ENCODE peak calls at places on chromosome 12, in seven cellular contexts. One of them, this sample, is unnamed.

GRCh38 chr12:124738636-124739467 is 124.8 kb downstream of the SCARB1 start:
- DNase-seq in thyroid gland: no peak
- DNase-seq in heart right ventricle: no peak
- DNase-seq in HL-60: no peak
- DNase-seq in cardiac fibroblast: peak
- DNase-seq in transverse colon: no peak
- DNase-seq in fibroblast of the aortic adventitia: no peak
- DNase-seq in this sample: no peak

GRCh38 chr12:16165506-16165905 is 112.0 kb downstream of the SLC15A5 start:
- DNase-seq in thyroid gland: peak
- DNase-seq in heart right ventricle: no peak
- DNase-seq in HL-60: peak
- DNase-seq in cardiac fibroblast: peak
- DNase-seq in transverse colon: peak
- DNase-seq in fibroblast of the aortic adventitia: peak
- DNase-seq in this sample: no peak

GRCh38 chr12:71999795-72000194 is 61.1 kb downstream of the TPH2 start:
- DNase-seq in thyroid gland: no peak
- DNase-seq in heart right ventricle: no peak
- DNase-seq in HL-60: no peak
- DNase-seq in cardiac fibroblast: no peak
- DNase-seq in transverse colon: no peak
- DNase-seq in fibroblast of the aortic adventitia: no peak
- DNase-seq in this sample: no peak

GRCh38 chr12:5257763-5258475 is 174.0 kb upstream of the NTF3 start:
- DNase-seq in thyroid gland: no peak
- DNase-seq in heart right ventricle: no peak
- DNase-seq in HL-60: no peak
- DNase-seq in cardiac fibroblast: no peak
- DNase-seq in transverse colon: no peak
- DNase-seq in fibroblast of the aortic adventitia: no peak
- DNase-seq in this sample: no peak

GRCh38 chr12:104507672-104508071 is 50.9 kb downstream of the CHST11 start:
- DNase-seq in thyroid gland: peak
- DNase-seq in heart right ventricle: no peak
- DNase-seq in HL-60: no peak
- DNase-seq in cardiac fibroblast: no peak
- DNase-seq in transverse colon: no peak
- DNase-seq in fibroblast of the aortic adventitia: no peak
- DNase-seq in this sample: no peak

GRCh38 chr12:24198936-24199644 is 249.6 kb upstream of the SOX5 start:
- DNase-seq in thyroid gland: no peak
- DNase-seq in heart right ventricle: no peak
- DNase-seq in HL-60: no peak
- DNase-seq in cardiac fibroblast: no peak
- DNase-seq in transverse colon: no peak
- DNase-seq in fibroblast of the aortic adventitia: peak
- DNase-seq in this sample: no peak

GRCh38 chr12:67982165-67982563 is 7.1 kb upstream of the IFNG-AS1 start:
- DNase-seq in thyroid gland: no peak
- DNase-seq in heart right ventricle: no peak
- DNase-seq in HL-60: no peak
- DNase-seq in cardiac fibroblast: no peak
- DNase-seq in transverse colon: no peak
- DNase-seq in fibroblast of the aortic adventitia: peak
- DNase-seq in this sample: no peak

GRCh38 chr12:96227365-96228106 is 33.4 kb downstream of the ELK3 start:
- DNase-seq in thyroid gland: no peak
- DNase-seq in heart right ventricle: no peak
- DNase-seq in HL-60: no peak
- DNase-seq in cardiac fibroblast: no peak
- DNase-seq in transverse colon: no peak
- DNase-seq in fibroblast of the aortic adventitia: no peak
- DNase-seq in this sample: no peak

GRCh38 chr12:119398190-119398589 is 63.7 kb downstream of the CCDC60 start:
- DNase-seq in thyroid gland: no peak
- DNase-seq in heart right ventricle: no peak
- DNase-seq in HL-60: no peak
- DNase-seq in cardiac fibroblast: no peak
- DNase-seq in transverse colon: no peak
- DNase-seq in fibroblast of the aortic adventitia: no peak
- DNase-seq in this sample: no peak

GRCh38 chr12:90816353-90817089 is 138.5 kb downstream of the CCER1 start:
- DNase-seq in thyroid gland: no peak
- DNase-seq in heart right ventricle: no peak
- DNase-seq in HL-60: no peak
- DNase-seq in cardiac fibroblast: peak
- DNase-seq in transverse colon: no peak
- DNase-seq in fibroblast of the aortic adventitia: peak
- DNase-seq in this sample: no peak

GRCh38 chr12:75842119-75842518 is 189.5 kb downstream of the PHLDA1 start:
- DNase-seq in thyroid gland: no peak
- DNase-seq in heart right ventricle: no peak
- DNase-seq in HL-60: no peak
- DNase-seq in cardiac fibroblast: no peak
- DNase-seq in transverse colon: no peak
- DNase-seq in fibroblast of the aortic adventitia: no peak
- DNase-seq in this sample: no peak

GRCh38 chr12:68831272-68831671 is 23.3 kb downstream of the MDM2 start:
- DNase-seq in thyroid gland: no peak
- DNase-seq in heart right ventricle: no peak
- DNase-seq in HL-60: no peak
- DNase-seq in cardiac fibroblast: no peak
- DNase-seq in transverse colon: no peak
- DNase-seq in fibroblast of the aortic adventitia: no peak
- DNase-seq in this sample: no peak

GRCh38 chr12:70307868-70308267 is 58.2 kb upstream of the KCNMB4 start:
- DNase-seq in thyroid gland: no peak
- DNase-seq in heart right ventricle: no peak
- DNase-seq in HL-60: no peak
- DNase-seq in cardiac fibroblast: no peak
- DNase-seq in transverse colon: no peak
- DNase-seq in fibroblast of the aortic adventitia: no peak
- DNase-seq in this sample: no peak

DNA sequence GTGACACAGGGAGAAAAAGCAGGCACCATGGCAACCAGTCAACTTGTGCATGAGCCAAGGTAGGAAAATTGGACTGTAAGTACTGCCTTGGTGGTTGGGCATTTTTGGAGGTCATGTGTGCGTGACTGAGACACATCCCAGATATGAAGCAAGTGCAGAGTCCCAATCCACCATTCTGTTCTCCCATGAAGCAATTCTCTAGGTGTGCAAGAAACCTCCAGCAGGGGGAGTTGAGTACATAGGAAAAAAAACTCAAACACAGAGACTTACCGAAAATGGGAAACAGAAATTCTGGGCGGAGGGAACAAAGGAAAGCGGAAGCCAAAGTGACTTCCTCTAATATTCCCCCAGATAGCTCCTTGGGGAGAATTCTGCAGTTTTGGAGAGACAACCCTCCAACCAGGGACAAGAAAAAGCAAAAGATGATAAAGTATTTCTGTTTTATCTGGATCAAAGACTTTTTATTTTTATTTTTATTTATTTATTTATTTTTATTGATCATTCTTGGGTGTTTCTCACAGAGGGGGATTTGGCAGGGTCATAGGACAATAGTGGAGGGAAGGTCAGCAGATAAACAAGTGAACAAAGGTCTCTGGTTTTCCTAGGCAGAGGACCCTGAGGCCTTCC is 76.9 kb downstream of the APOBEC1 start:
- DNase-seq in thyroid gland: peak
- DNase-seq in heart right ventricle: no peak
- DNase-seq in HL-60: peak
- DNase-seq in cardiac fibroblast: peak
- DNase-seq in transverse colon: peak
- DNase-seq in fibroblast of the aortic adventitia: peak
- DNase-seq in this sample: peak
- TF ChIP-seq CTCF in thyroid gland: no peak
- TF ChIP-seq CTCF in heart right ventricle: peak
- TF ChIP-seq CTCF in HL-60: peak
- TF ChIP-seq CTCF in cardiac fibroblast: peak
- TF ChIP-seq CTCF in transverse colon: peak
- TF ChIP-seq CTCF in fibroblast of the aortic adventitia: peak
- TF ChIP-seq CTCF in this sample: peak

GRCh38 chr12:116435984-116436383 is 123.2 kb upstream of the MAP1LC3B2 start:
- DNase-seq in thyroid gland: no peak
- DNase-seq in heart right ventricle: no peak
- DNase-seq in HL-60: no peak
- DNase-seq in cardiac fibroblast: no peak
- DNase-seq in transverse colon: no peak
- DNase-seq in fibroblast of the aortic adventitia: no peak
- DNase-seq in this sample: no peak

GRCh38 chr12:116436561-116437249 is 122.5 kb upstream of the MAP1LC3B2 start:
- DNase-seq in thyroid gland: no peak
- DNase-seq in heart right ventricle: no peak
- DNase-seq in HL-60: no peak
- DNase-seq in cardiac fibroblast: no peak
- DNase-seq in transverse colon: peak
- DNase-seq in fibroblast of the aortic adventitia: no peak
- DNase-seq in this sample: no peak

GRCh38 chr12:116431677-116432300 is 127.4 kb upstream of the MAP1LC3B2 start:
- DNase-seq in thyroid gland: no peak
- DNase-seq in heart right ventricle: no peak
- DNase-seq in HL-60: no peak
- DNase-seq in cardiac fibroblast: no peak
- DNase-seq in transverse colon: no peak
- DNase-seq in fibroblast of the aortic adventitia: no peak
- DNase-seq in this sample: no peak

GRCh38 chr12:116432321-116432750 is 126.8 kb upstream of the MAP1LC3B2 start:
- DNase-seq in thyroid gland: peak
- DNase-seq in heart right ventricle: no peak
- DNase-seq in HL-60: no peak
- DNase-seq in cardiac fibroblast: peak
- DNase-seq in transverse colon: no peak
- DNase-seq in fibroblast of the aortic adventitia: peak
- DNase-seq in this sample: no peak

DNA sequence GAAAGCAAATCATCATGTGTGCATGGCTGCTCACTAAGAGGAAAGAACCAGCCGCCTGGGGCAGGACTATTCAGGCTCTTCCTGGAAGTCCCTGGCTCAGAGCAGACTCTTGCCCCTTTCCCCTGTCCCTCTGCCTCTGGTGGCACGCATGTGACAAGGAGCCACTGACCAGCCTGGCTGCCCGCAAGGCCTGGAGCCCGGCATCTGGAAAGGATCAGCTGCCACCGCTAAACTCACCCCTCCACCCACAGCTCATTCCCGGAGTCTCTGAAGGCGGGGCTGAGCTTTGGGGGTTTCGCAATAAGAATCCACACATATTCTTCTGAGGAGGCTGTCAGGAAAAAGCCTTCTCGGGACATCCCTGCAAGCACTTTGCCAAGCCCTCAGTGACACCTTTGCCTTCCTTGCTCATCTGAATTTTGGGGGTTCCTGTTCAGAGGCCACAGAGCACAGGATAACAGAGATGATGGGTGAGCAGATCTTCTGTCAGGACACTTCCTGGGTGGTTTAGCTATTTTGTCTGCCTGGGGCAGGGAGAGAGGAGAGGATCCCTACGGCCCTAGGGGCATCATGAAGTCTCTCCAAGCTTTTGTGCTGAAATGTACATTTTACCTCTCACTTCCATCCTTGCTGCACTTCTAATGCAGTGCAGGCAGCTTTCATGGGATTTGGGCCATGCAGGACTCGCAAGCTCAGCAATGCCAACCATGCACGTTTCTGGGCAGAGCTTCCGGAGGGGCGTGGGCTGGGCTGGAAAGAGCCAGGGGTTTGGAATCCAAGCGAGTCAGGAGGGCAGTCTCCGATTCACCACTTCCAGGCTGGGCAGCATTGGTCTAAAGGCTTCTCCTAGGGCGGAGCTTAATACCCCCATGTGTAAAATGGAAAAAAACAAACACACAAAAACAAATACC is 124.8 kb upstream of the MAP1LC3B2 start:
- DNase-seq in thyroid gland: peak
- DNase-seq in heart right ventricle: peak
- DNase-seq in HL-60: peak
- DNase-seq in cardiac fibroblast: peak
- DNase-seq in transverse colon: peak
- DNase-seq in fibroblast of the aortic adventitia: peak
- DNase-seq in this sample: no peak
- H3K4me3 ChIP-seq in thyroid gland: no peak
- H3K4me3 ChIP-seq in heart right ventricle: peak
- H3K4me3 ChIP-seq in HL-60: no peak
- H3K4me3 ChIP-seq in cardiac fibroblast: peak
- H3K4me3 ChIP-seq in transverse colon: no peak
- H3K4me3 ChIP-seq in fibroblast of the aortic adventitia: peak
- H3K4me3 ChIP-seq in this sample: no peak

DNA sequence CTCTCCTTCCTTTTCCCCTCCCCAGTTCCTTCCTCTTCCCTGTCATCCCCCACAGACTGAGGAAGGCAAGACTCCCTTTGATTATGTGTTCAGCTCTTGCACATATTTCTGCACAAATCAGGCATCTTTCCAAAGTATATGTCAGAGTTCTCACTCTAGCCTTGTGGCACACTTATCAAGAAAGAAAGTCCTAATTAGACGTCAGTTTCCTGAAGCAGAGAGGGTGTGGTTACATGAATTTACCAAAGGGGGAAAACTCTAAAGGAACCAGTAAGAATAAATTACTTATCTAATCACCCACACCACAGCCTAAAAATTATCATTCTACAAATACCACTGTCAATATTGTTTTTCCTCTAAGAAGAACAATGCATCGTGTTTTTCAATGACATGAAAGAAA is 120.7 kb upstream of the GRIP1 start:
- DNase-seq in thyroid gland: no peak
- DNase-seq in heart right ventricle: no peak
- DNase-seq in HL-60: no peak
- DNase-seq in cardiac fibroblast: no peak
- DNase-seq in transverse colon: no peak
- DNase-seq in fibroblast of the aortic adventitia: no peak
- DNase-seq in this sample: no peak
- TF ChIP-seq CTCF in thyroid gland: no peak
- TF ChIP-seq CTCF in heart right ventricle: no peak
- TF ChIP-seq CTCF in HL-60: no peak
- TF ChIP-seq CTCF in cardiac fibroblast: no peak
- TF ChIP-seq CTCF in transverse colon: no peak
- TF ChIP-seq CTCF in fibroblast of the aortic adventitia: no peak
- TF ChIP-seq CTCF in this sample: no peak

GRCh38 chr12:53595212-53595611 is 31.0 kb downstream of the ATF7 start:
- DNase-seq in thyroid gland: no peak
- DNase-seq in heart right ventricle: no peak
- DNase-seq in HL-60: no peak
- DNase-seq in cardiac fibroblast: peak
- DNase-seq in transverse colon: no peak
- DNase-seq in fibroblast of the aortic adventitia: no peak
- DNase-seq in this sample: no peak

GRCh38 chr12:53600490-53601295 is 25.5 kb downstream of the ATF7 start:
- DNase-seq in thyroid gland: no peak
- DNase-seq in heart right ventricle: no peak
- DNase-seq in HL-60: no peak
- DNase-seq in cardiac fibroblast: no peak
- DNase-seq in transverse colon: no peak
- DNase-seq in fibroblast of the aortic adventitia: no peak
- DNase-seq in this sample: no peak

GRCh38 chr12:53593031-53593430 is 33.2 kb downstream of the ATF7 start:
- DNase-seq in thyroid gland: no peak
- DNase-seq in heart right ventricle: no peak
- DNase-seq in HL-60: no peak
- DNase-seq in cardiac fibroblast: no peak
- DNase-seq in transverse colon: no peak
- DNase-seq in fibroblast of the aortic adventitia: no peak
- DNase-seq in this sample: no peak

GRCh38 chr12:53599579-53599978 is 26.6 kb downstream of the ATF7 start:
- DNase-seq in thyroid gland: no peak
- DNase-seq in heart right ventricle: no peak
- DNase-seq in HL-60: no peak
- DNase-seq in cardiac fibroblast: peak
- DNase-seq in transverse colon: no peak
- DNase-seq in fibroblast of the aortic adventitia: no peak
- DNase-seq in this sample: no peak

GRCh38 chr12:53596920-53597363 is 29.2 kb downstream of the ATF7 start:
- DNase-seq in thyroid gland: no peak
- DNase-seq in heart right ventricle: no peak
- DNase-seq in HL-60: no peak
- DNase-seq in cardiac fibroblast: peak
- DNase-seq in transverse colon: no peak
- DNase-seq in fibroblast of the aortic adventitia: peak
- DNase-seq in this sample: no peak
- H3K4me3 ChIP-seq in thyroid gland: no peak
- H3K4me3 ChIP-seq in heart right ventricle: no peak
- H3K4me3 ChIP-seq in HL-60: no peak
- H3K4me3 ChIP-seq in cardiac fibroblast: no peak
- H3K4me3 ChIP-seq in transverse colon: no peak
- H3K4me3 ChIP-seq in fibroblast of the aortic adventitia: no peak
- H3K4me3 ChIP-seq in this sample: no peak

This sample was measured in GM12864.